ENCODE peak calls at places on chromosomes 1 and 21, in ten cellular contexts. B, O, W, E, H, I, G, Y, S and C are unnamed samples.
A peak's percentile ranks its signal among the peaks of the same experiment; 100 is the strongest.

GRCh38 chr1:174225499-174226204 is 66.3 kb downstream of the RABGAP1L start:
- DNase-seq in S (no peak), Y (no peak), W (no peak), O (no peak), B (no peak), E (no peak), G (no peak), I (no peak), H (no peak), C (no peak)

GRCh38 chr1:57353589-57353988 is 70.3 kb downstream of the DAB1 start:
- DNase-seq in Y (no peak), G (no peak), W (no peak), O (no peak), H (no peak), S (no peak), B (no peak), E (no peak), I (no peak), C (no peak)

GRCh38 chr1:44885406-44885805 is 42.4 kb upstream of the PTCH2 start:
- DNase-seq in Y (no peak), H (no peak), G (no peak), I (no peak), E (no peak), W (no peak), O (no peak), S (no peak), B (no peak), C (no peak)

GRCh38 chr21:45570826-45571601 is 28.8 kb upstream of the SLC19A1 start:
- DNase-seq in O (no peak), G (no peak), H (no peak), B (no peak), S (no peak), Y (no peak), W (no peak), I (no peak), E (peak; percentile 82), C (peak; percentile 49)

GRCh38 chr1:181858135-181858534 is 203.4 kb downstream of the ZNF648 start:
- DNase-seq in G (no peak), H (no peak), I (no peak), O (no peak), B (no peak), E (no peak), W (no peak), S (no peak), Y (no peak), C (no peak)

GRCh38 chr1:10668241-10668761 is 128.1 kb downstream of the CASZ1 start:
- DNase-seq in S (no peak), G (no peak), H (peak; percentile 20), O (no peak), B (no peak), W (no peak), I (no peak), E (no peak), Y (no peak), C (no peak)

GRCh38 chr1:205913451-205914204 is 29.6 kb downstream of the SLC26A9 start:
- DNase-seq in Y (no peak), O (no peak), I (no peak), W (no peak), B (no peak), H (no peak), G (no peak), S (no peak), E (no peak), C (no peak)

GRCh38 chr1:34695580-34695979 is 59.3 kb upstream of the GJB5 start:
- DNase-seq in Y (no peak), H (no peak), I (no peak), S (no peak), B (no peak), E (peak; percentile 57), W (no peak), O (peak; percentile 68), G (no peak), C (no peak)

GRCh38 chr1:20410555-20410954 is 75.5 kb downstream of the CAMK2N1 start:
- DNase-seq in G (no peak), E (peak; percentile 14), Y (no peak), S (no peak), H (no peak), I (no peak), O (no peak), W (no peak), B (no peak), C (no peak)

GRCh38 chr1:81349194-81349965 is 451.4 kb upstream of the ADGRL2 start:
- DNase-seq in B (no peak), G (no peak), S (no peak), I (no peak), Y (no peak), W (no peak), O (no peak), H (no peak), E (no peak), C (no peak)

GRCh38 chr1:169240449-169241242 is 127.0 kb downstream of the NME7 start:
- DNase-seq in B (no peak), S (peak; percentile 28), G (no peak), Y (no peak), W (no peak), O (no peak), E (no peak), H (peak; percentile 27), I (no peak), C (no peak)

GRCh38 chr1:172255223-172255560 is 165.3 kb upstream of the C1orf105 start:
- DNase-seq in O (no peak), I (no peak), G (no peak), W (no peak), S (no peak), E (no peak), Y (no peak), B (no peak), H (no peak), C (no peak)

GRCh38 chr1:216095400-216095799 is 327.8 kb downstream of the USH2A start:
- DNase-seq in O (no peak), E (no peak), Y (no peak), W (no peak), H (no peak), I (no peak), G (no peak), B (no peak), S (no peak), C (no peak)

GRCh38 chr1:42142894-42143675 is 10.1 kb upstream of the GUCA2B start:
- DNase-seq in W (no peak), I (no peak), E (peak; percentile 52), B (no peak), O (peak; percentile 16), Y (no peak), H (peak; percentile 10), G (no peak), S (no peak), C (no peak)

GRCh38 chr1:198364471-198364870 is 176.0 kb downstream of the ATP6V1G3 start:
- DNase-seq in O (no peak), W (no peak), I (no peak), Y (no peak), G (no peak), H (no peak), E (no peak), S (no peak), B (no peak), C (no peak)

GRCh38 chr1:13749543-13750307 is 49.7 kb downstream of the PRDM2 start:
- DNase-seq in E (peak; percentile 94), G (peak; percentile 45), W (no peak), S (no peak), I (peak; percentile 56), O (peak; percentile 40), B (peak; percentile 38), Y (peak; percentile 43), H (peak; percentile 64), C (peak; percentile 89)

GRCh38 chr1:51214615-51215131 is 21.4 kb upstream of the RNF11 start:
- DNase-seq in G (no peak), S (no peak), E (no peak), W (no peak), I (no peak), B (no peak), Y (no peak), H (no peak), O (no peak), C (no peak)

GRCh38 chr1:10341062-10341600 is 57.7 kb upstream of the PGD start:
- DNase-seq in Y (no peak), H (no peak), O (no peak), S (no peak), B (no peak), E (no peak), G (no peak), I (no peak), W (no peak), C (no peak)

GRCh38 chr1:175744833-175745232 is 1.4 kb upstream of the TNR start:
- DNase-seq in G (no peak), H (no peak), O (no peak), E (no peak), I (no peak), Y (no peak), W (no peak), B (no peak), S (no peak), C (no peak)

GRCh38 chr1:168469690-168470089 is 74.1 kb downstream of the XCL2 start:
- DNase-seq in Y (no peak), S (peak; percentile 47), G (peak; percentile 16), B (peak; percentile 45), E (peak; percentile 94), H (no peak), I (peak; percentile 28), O (no peak), W (no peak), C (peak; percentile 83)

GRCh38 chr1:244445320-244446181 is 6.2 kb downstream of the ADSS2 start:
- DNase-seq in G (no peak), W (no peak), H (no peak), O (no peak), I (no peak), S (peak; percentile 98), Y (no peak), B (no peak), E (no peak), C (no peak)

GRCh38 chr1:227242811-227243682 is 75.2 kb downstream of the CDC42BPA start:
- DNase-seq in W (no peak), Y (no peak), O (no peak), H (no peak), G (no peak), S (no peak), I (no peak), E (no peak), B (no peak), C (no peak)

GRCh38 chr1:51297401-51298321 is 32.7 kb downstream of the TTC39A start:
- DNase-seq in H (peak; percentile 12), B (no peak), I (no peak), G (no peak), W (no peak), O (no peak), E (peak; percentile 83), Y (no peak), S (no peak), C (peak; percentile 74)

GRCh38 chr1:165842363-165843129 is 15.1 kb downstream of the UCK2 start:
- DNase-seq in Y (peak; percentile 37), S (no peak), G (no peak), O (no peak), W (no peak), E (no peak), I (no peak), H (no peak), B (no peak), C (no peak)

GRCh38 chr1:45478129-45478802 is 12.7 kb downstream of the TESK2 start:
- DNase-seq in S (no peak), W (no peak), H (no peak), Y (no peak), B (no peak), O (no peak), E (no peak), I (no peak), G (no peak), C (no peak)